ENCODE peak calls at places on chromosomes 13 and 19, in ten cellular contexts. One of them, this sample, is unnamed.

GRCh38 chr19:7930765-7931164 is 4.8 kb upstream of the CTXN1 start:
- DNase-seq in esophagus squamous epithelium: no peak
- DNase-seq in CD4-positive, alpha-beta T cell: no peak
- DNase-seq in Calu3: no peak
- DNase-seq in choroid plexus epithelial cell: no peak
- DNase-seq in mammary epithelial cell: no peak
- DNase-seq in CD8-positive, alpha-beta T cell: no peak
- DNase-seq in B cell: no peak
- DNase-seq in natural killer cell: no peak
- DNase-seq in thoracic aorta: no peak
- DNase-seq in this sample: no peak

GRCh38 chr13:111216166-111216960 is 101.3 kb downstream of the ARHGEF7 start:
- DNase-seq in CD4-positive, alpha-beta T cell: peak; percentile 36
- DNase-seq in esophagus squamous epithelium: no peak
- DNase-seq in CD8-positive, alpha-beta T cell: peak; percentile 19
- DNase-seq in choroid plexus epithelial cell: peak; percentile 47
- DNase-seq in Calu3: peak; percentile 22
- DNase-seq in mammary epithelial cell: no peak
- DNase-seq in thoracic aorta: no peak
- DNase-seq in B cell: peak; percentile 59
- DNase-seq in natural killer cell: no peak
- DNase-seq in this sample: peak; percentile 50

GRCh38 chr19:5200844-5201243 is 139.8 kb downstream of the PTPRS start:
- DNase-seq in thoracic aorta: no peak
- DNase-seq in Calu3: no peak
- DNase-seq in esophagus squamous epithelium: no peak
- DNase-seq in CD4-positive, alpha-beta T cell: no peak
- DNase-seq in B cell: no peak
- DNase-seq in choroid plexus epithelial cell: peak; percentile 13
- DNase-seq in CD8-positive, alpha-beta T cell: no peak
- DNase-seq in mammary epithelial cell: no peak
- DNase-seq in natural killer cell: no peak
- DNase-seq in this sample: no peak

GRCh38 chr19:17872251-17873001 is 681 bp downstream of the SLC5A5 start:
- DNase-seq in Calu3: no peak
- DNase-seq in CD8-positive, alpha-beta T cell: no peak
- DNase-seq in esophagus squamous epithelium: no peak
- DNase-seq in choroid plexus epithelial cell: no peak
- DNase-seq in thoracic aorta: no peak
- DNase-seq in CD4-positive, alpha-beta T cell: peak; percentile 39
- DNase-seq in B cell: peak; percentile 63
- DNase-seq in mammary epithelial cell: no peak
- DNase-seq in natural killer cell: peak; percentile 28
- DNase-seq in this sample: no peak

GRCh38 chr19:46812898-46813569 is 24.6 kb upstream of the SLC1A5 start:
- DNase-seq in mammary epithelial cell: no peak
- DNase-seq in Calu3: no peak
- DNase-seq in choroid plexus epithelial cell: no peak
- DNase-seq in thoracic aorta: no peak
- DNase-seq in CD8-positive, alpha-beta T cell: no peak
- DNase-seq in CD4-positive, alpha-beta T cell: no peak
- DNase-seq in natural killer cell: no peak
- DNase-seq in esophagus squamous epithelium: no peak
- DNase-seq in B cell: no peak
- DNase-seq in this sample: no peak

GRCh38 chr19:7516878-7517277 is 975 bp downstream of the ZNF358 start:
- DNase-seq in mammary epithelial cell: no peak
- DNase-seq in choroid plexus epithelial cell: no peak
- DNase-seq in Calu3: no peak
- DNase-seq in thoracic aorta: no peak
- DNase-seq in B cell: no peak
- DNase-seq in esophagus squamous epithelium: no peak
- DNase-seq in natural killer cell: no peak
- DNase-seq in CD8-positive, alpha-beta T cell: no peak
- DNase-seq in CD4-positive, alpha-beta T cell: no peak
- DNase-seq in this sample: no peak

GRCh38 chr13:72507394-72508199 is 219.8 kb downstream of the MZT1 start:
- DNase-seq in esophagus squamous epithelium: no peak
- DNase-seq in B cell: no peak
- DNase-seq in natural killer cell: no peak
- DNase-seq in CD4-positive, alpha-beta T cell: no peak
- DNase-seq in CD8-positive, alpha-beta T cell: no peak
- DNase-seq in choroid plexus epithelial cell: peak; percentile 41
- DNase-seq in thoracic aorta: no peak
- DNase-seq in mammary epithelial cell: no peak
- DNase-seq in Calu3: no peak
- DNase-seq in this sample: no peak

GRCh38 chr19:33487901-33488817 is 33.4 kb downstream of the PEPD start:
- DNase-seq in choroid plexus epithelial cell: no peak
- DNase-seq in mammary epithelial cell: no peak
- DNase-seq in CD8-positive, alpha-beta T cell: no peak
- DNase-seq in natural killer cell: no peak
- DNase-seq in B cell: no peak
- DNase-seq in thoracic aorta: no peak
- DNase-seq in CD4-positive, alpha-beta T cell: no peak
- DNase-seq in esophagus squamous epithelium: no peak
- DNase-seq in Calu3: no peak
- DNase-seq in this sample: no peak

GRCh38 chr13:99151516-99151915 is 49.1 kb upstream of the UBAC2 start:
- DNase-seq in Calu3: no peak
- DNase-seq in esophagus squamous epithelium: no peak
- DNase-seq in mammary epithelial cell: peak; percentile 92
- DNase-seq in thoracic aorta: no peak
- DNase-seq in CD8-positive, alpha-beta T cell: no peak
- DNase-seq in choroid plexus epithelial cell: peak; percentile 50
- DNase-seq in CD4-positive, alpha-beta T cell: no peak
- DNase-seq in natural killer cell: no peak
- DNase-seq in B cell: no peak
- DNase-seq in this sample: peak; percentile 96

GRCh38 chr13:29877456-29878096 is 27.2 kb upstream of the UBL3 start:
- DNase-seq in B cell: no peak
- DNase-seq in CD4-positive, alpha-beta T cell: no peak
- DNase-seq in CD8-positive, alpha-beta T cell: no peak
- DNase-seq in Calu3: no peak
- DNase-seq in mammary epithelial cell: no peak
- DNase-seq in thoracic aorta: no peak
- DNase-seq in natural killer cell: no peak
- DNase-seq in choroid plexus epithelial cell: no peak
- DNase-seq in esophagus squamous epithelium: no peak
- DNase-seq in this sample: no peak

DNA sequence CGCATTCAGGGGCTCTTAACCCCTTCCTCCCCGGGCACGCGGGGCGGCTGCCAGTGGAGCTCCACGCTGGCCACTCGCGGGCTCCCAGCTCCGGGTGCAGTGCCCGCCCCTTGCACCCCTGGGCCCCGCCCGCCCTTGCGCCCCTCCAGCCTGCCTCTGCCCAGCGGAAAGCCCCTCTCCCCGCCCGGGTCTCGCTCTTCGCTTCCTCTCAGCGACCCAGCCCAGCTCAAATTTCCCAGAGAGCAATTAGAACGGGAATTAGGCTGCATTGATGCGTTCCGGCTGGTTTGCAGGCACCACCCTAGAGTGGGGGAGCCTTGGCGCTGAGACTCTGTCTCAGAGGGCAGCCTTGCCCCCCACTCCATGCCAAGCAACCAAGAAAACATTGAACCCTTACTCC is 1.8 kb upstream of the GSX1 start:
- DNase-seq in choroid plexus epithelial cell: no peak
- DNase-seq in CD4-positive, alpha-beta T cell: no peak
- DNase-seq in esophagus squamous epithelium: no peak
- DNase-seq in CD8-positive, alpha-beta T cell: no peak
- DNase-seq in thoracic aorta: no peak
- DNase-seq in Calu3: no peak
- DNase-seq in natural killer cell: no peak
- DNase-seq in B cell: no peak
- DNase-seq in mammary epithelial cell: no peak
- DNase-seq in this sample: no peak
- TF ChIP-seq CTCF in choroid plexus epithelial cell: no peak
- TF ChIP-seq CTCF in CD4-positive, alpha-beta T cell: no peak
- TF ChIP-seq CTCF in esophagus squamous epithelium: no peak
- TF ChIP-seq CTCF in CD8-positive, alpha-beta T cell: no peak
- TF ChIP-seq CTCF in thoracic aorta: no peak
- TF ChIP-seq CTCF in Calu3: no peak
- TF ChIP-seq CTCF in natural killer cell: no peak
- TF ChIP-seq CTCF in B cell: no peak
- TF ChIP-seq CTCF in mammary epithelial cell: no peak
- TF ChIP-seq CTCF in this sample: no peak

DNA sequence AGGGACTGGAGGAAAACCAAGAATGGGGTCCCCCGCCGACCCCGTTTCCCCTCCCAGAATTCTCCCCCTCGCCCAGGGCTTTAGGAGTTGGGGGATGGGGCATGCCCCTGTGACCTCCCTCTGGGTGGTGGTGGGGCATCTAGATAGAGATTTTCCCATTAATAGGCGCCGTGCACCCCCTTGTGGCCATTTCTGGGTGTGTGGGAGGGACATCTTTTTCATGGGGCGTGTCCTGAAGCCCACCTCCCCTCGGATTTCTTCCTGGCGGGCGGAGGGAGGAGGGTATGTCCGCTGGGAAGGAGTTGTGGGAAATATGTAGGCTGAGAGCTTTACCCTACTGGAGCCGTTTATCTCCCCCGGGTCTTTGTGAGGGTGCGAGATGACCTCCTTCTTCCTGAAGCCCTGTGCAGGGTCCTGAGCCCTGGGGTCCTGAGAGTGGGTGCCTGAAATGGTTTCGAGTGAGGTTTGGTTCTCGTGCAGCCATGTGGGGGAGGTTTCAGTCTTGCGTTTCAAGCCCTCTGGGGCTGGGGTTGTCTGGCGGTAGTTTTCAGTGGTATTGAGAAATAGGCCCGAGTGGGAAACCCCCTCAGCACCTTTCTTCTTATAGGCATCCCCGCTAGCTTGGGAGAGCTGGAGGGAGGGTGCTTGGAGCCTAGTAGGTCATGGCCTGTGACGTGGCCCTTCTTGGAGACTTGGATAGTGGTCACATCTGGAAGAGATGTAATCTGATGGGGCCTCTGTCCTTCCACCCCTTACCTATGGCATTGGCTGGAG is 1.0 kb downstream of the PRMT1 start:
- DNase-seq in mammary epithelial cell: peak; percentile 77
- DNase-seq in esophagus squamous epithelium: no peak
- DNase-seq in natural killer cell: peak; percentile 72
- DNase-seq in thoracic aorta: no peak
- DNase-seq in CD4-positive, alpha-beta T cell: peak; percentile 77
- DNase-seq in Calu3: peak; percentile 86
- DNase-seq in choroid plexus epithelial cell: peak; percentile 72
- DNase-seq in B cell: peak; percentile 83
- DNase-seq in CD8-positive, alpha-beta T cell: peak; percentile 77
- DNase-seq in this sample: peak; percentile 75
- TF ChIP-seq CTCF in mammary epithelial cell: peak; percentile 57
- TF ChIP-seq CTCF in esophagus squamous epithelium: peak; percentile 65
- TF ChIP-seq CTCF in natural killer cell: peak; percentile 63
- TF ChIP-seq CTCF in thoracic aorta: peak; percentile 54
- TF ChIP-seq CTCF in CD4-positive, alpha-beta T cell: peak; percentile 73
- TF ChIP-seq CTCF in Calu3: peak; percentile 85
- TF ChIP-seq CTCF in choroid plexus epithelial cell: peak; percentile 73
- TF ChIP-seq CTCF in B cell: peak; percentile 76
- TF ChIP-seq CTCF in CD8-positive, alpha-beta T cell: peak; percentile 63
- TF ChIP-seq CTCF in this sample: peak; percentile 58

GRCh38 chr19:41707502-41707812 is 969 bp upstream of the CEACAM5 start:
- DNase-seq in esophagus squamous epithelium: no peak
- DNase-seq in mammary epithelial cell: no peak
- DNase-seq in CD8-positive, alpha-beta T cell: no peak
- DNase-seq in choroid plexus epithelial cell: no peak
- DNase-seq in natural killer cell: no peak
- DNase-seq in Calu3: peak; percentile 39
- DNase-seq in CD4-positive, alpha-beta T cell: no peak
- DNase-seq in thoracic aorta: no peak
- DNase-seq in B cell: no peak
- DNase-seq in this sample: no peak

GRCh38 chr19:41707871-41708371 is 505 bp upstream of the CEACAM5 start:
- DNase-seq in B cell: no peak
- DNase-seq in Calu3: no peak
- DNase-seq in choroid plexus epithelial cell: no peak
- DNase-seq in thoracic aorta: no peak
- DNase-seq in mammary epithelial cell: no peak
- DNase-seq in natural killer cell: no peak
- DNase-seq in CD8-positive, alpha-beta T cell: no peak
- DNase-seq in esophagus squamous epithelium: no peak
- DNase-seq in CD4-positive, alpha-beta T cell: no peak
- DNase-seq in this sample: no peak

GRCh38 chr19:41705393-41706174 is 2.8 kb upstream of the CEACAM5 start:
- DNase-seq in natural killer cell: no peak
- DNase-seq in esophagus squamous epithelium: no peak
- DNase-seq in choroid plexus epithelial cell: peak; percentile 17
- DNase-seq in CD8-positive, alpha-beta T cell: no peak
- DNase-seq in B cell: peak; percentile 28
- DNase-seq in Calu3: peak; percentile 82
- DNase-seq in thoracic aorta: no peak
- DNase-seq in CD4-positive, alpha-beta T cell: peak; percentile 10
- DNase-seq in mammary epithelial cell: peak; percentile 20
- DNase-seq in this sample: peak; percentile 39

GRCh38 chr19:41708481-41708880 is at the start of gene CEACAM5:
- DNase-seq in B cell: no peak
- DNase-seq in choroid plexus epithelial cell: no peak
- DNase-seq in natural killer cell: no peak
- DNase-seq in mammary epithelial cell: no peak
- DNase-seq in CD4-positive, alpha-beta T cell: no peak
- DNase-seq in CD8-positive, alpha-beta T cell: no peak
- DNase-seq in thoracic aorta: no peak
- DNase-seq in Calu3: no peak
- DNase-seq in esophagus squamous epithelium: no peak
- DNase-seq in this sample: no peak

GRCh38 chr19:41706741-41707501 is 1.5 kb upstream of the CEACAM5 start:
- DNase-seq in B cell: peak; percentile 79
- DNase-seq in CD8-positive, alpha-beta T cell: peak; percentile 53
- DNase-seq in choroid plexus epithelial cell: peak; percentile 39
- DNase-seq in esophagus squamous epithelium: no peak
- DNase-seq in natural killer cell: peak; percentile 63
- DNase-seq in CD4-positive, alpha-beta T cell: peak; percentile 61
- DNase-seq in Calu3: peak; percentile 87
- DNase-seq in thoracic aorta: no peak
- DNase-seq in mammary epithelial cell: peak; percentile 51
- DNase-seq in this sample: peak; percentile 58
- TF ChIP-seq CTCF in B cell: peak; percentile 98
- TF ChIP-seq CTCF in CD8-positive, alpha-beta T cell: peak; percentile 99
- TF ChIP-seq CTCF in choroid plexus epithelial cell: peak; percentile 66
- TF ChIP-seq CTCF in esophagus squamous epithelium: peak; percentile 89
- TF ChIP-seq CTCF in natural killer cell: peak; percentile 98
- TF ChIP-seq CTCF in CD4-positive, alpha-beta T cell: peak; percentile 99
- TF ChIP-seq CTCF in Calu3: peak; percentile 100
- TF ChIP-seq CTCF in thoracic aorta: no peak
- TF ChIP-seq CTCF in mammary epithelial cell: peak; percentile 71
- TF ChIP-seq CTCF in this sample: peak; percentile 70

GRCh38 chr13:35990196-35990595 is 141.0 kb downstream of the DCLK1 start:
- DNase-seq in choroid plexus epithelial cell: no peak
- DNase-seq in Calu3: no peak
- DNase-seq in B cell: no peak
- DNase-seq in CD4-positive, alpha-beta T cell: no peak
- DNase-seq in CD8-positive, alpha-beta T cell: no peak
- DNase-seq in thoracic aorta: no peak
- DNase-seq in natural killer cell: no peak
- DNase-seq in esophagus squamous epithelium: no peak
- DNase-seq in mammary epithelial cell: no peak
- DNase-seq in this sample: no peak
- TF ChIP-seq CTCF in choroid plexus epithelial cell: peak; percentile 18
- TF ChIP-seq CTCF in Calu3: no peak
- TF ChIP-seq CTCF in B cell: no peak
- TF ChIP-seq CTCF in CD4-positive, alpha-beta T cell: no peak
- TF ChIP-seq CTCF in CD8-positive, alpha-beta T cell: no peak
- TF ChIP-seq CTCF in thoracic aorta: no peak
- TF ChIP-seq CTCF in natural killer cell: no peak
- TF ChIP-seq CTCF in esophagus squamous epithelium: no peak
- TF ChIP-seq CTCF in mammary epithelial cell: no peak
- TF ChIP-seq CTCF in this sample: no peak